ENCODE peak calls at places on chromosome 1, in four cellular contexts. S is A549, U is body of pancreas, A is upper lobe of left lung. N is an unnamed sample.

GRCh38 chr1:147504801-147505303 is 36.4 kb upstream of the BCL9 start:
- DNase-seq in U (no peak), S (no peak), A (no peak), N (no peak)

GRCh38 chr1:118504867-118505266 is 319.8 kb upstream of the SPAG17 start:
- DNase-seq in U (peak; percentile 35), A (peak; percentile 22), S (no peak), N (no peak)

GRCh38 chr1:162590686-162591085 is 29.2 kb downstream of the UAP1 start:
- DNase-seq in S (no peak), U (no peak), A (no peak), N (no peak)

GRCh38 chr1:218837051-218837450 is 336.6 kb upstream of the LYPLAL1 start:
- DNase-seq in S (no peak), U (no peak), A (no peak), N (no peak)

GRCh38 chr1:117641536-117641935 is 35.7 kb downstream of the TENT5C start:
- DNase-seq in S (no peak), A (no peak), U (no peak), N (no peak)

GRCh38 chr1:109261006-109261405 is 11.7 kb downstream of the CELSR2 start:
- DNase-seq in A (no peak), S (no peak), U (no peak), N (no peak)

GRCh38 chr1:147720557-147720956 is 39.8 kb downstream of the GJA5 start:
- DNase-seq in A (no peak), U (no peak), S (no peak), N (no peak)

GRCh38 chr1:220551001-220551400 is 23.1 kb downstream of the MARK1 start:
- DNase-seq in S (no peak), U (no peak), A (no peak), N (no peak)

GRCh38 chr1:200029035-200029623 is 1.6 kb downstream of the NR5A2 start:
- DNase-seq in A (no peak), S (peak; percentile 72), U (peak; percentile 82), N (peak; percentile 74)

GRCh38 chr1:18322353-18323032 is 158.2 kb upstream of the KLHDC7A start:
- DNase-seq in A (no peak), S (no peak), U (no peak), N (no peak)

GRCh38 chr1:201653238-201653637 is 114.3 kb downstream of the NAV1 start:
- DNase-seq in A (no peak), S (no peak), U (no peak), N (no peak)

GRCh38 chr1:156128749-156129682 is 14.5 kb downstream of the LMNA start:
- DNase-seq in A (no peak), U (no peak), S (no peak), N (no peak)

GRCh38 chr1:162069334-162070093 is at the start of gene NOS1AP:
- DNase-seq in A (peak; percentile 92), S (peak; percentile 63), U (peak; percentile 85), N (peak; percentile 92)

GRCh38 chr1:224380003-224380402 is 23.3 kb downstream of the CNIH4 start:
- DNase-seq in U (no peak), A (peak; percentile 41), S (no peak), N (no peak)

GRCh38 chr1:6519935-6520621 is 28.6 kb upstream of the PLEKHG5 start:
- DNase-seq in S (no peak), U (no peak), A (no peak), N (no peak)

GRCh38 chr1:166165661-166166399 is 971 bp downstream of the FAM78B start:
- DNase-seq in U (peak; percentile 27), A (no peak), S (peak; percentile 46), N (peak; percentile 56)

GRCh38 chr1:231931846-231932454 is 305.4 kb downstream of the DISC1 start:
- DNase-seq in U (no peak), S (peak; percentile 53), A (no peak), N (no peak)

GRCh38 chr1:156591432-156592157 is at the start of gene NAXE:
- DNase-seq in S (peak; percentile 57), A (peak; percentile 82), U (peak; percentile 75), N (peak; percentile 81)

GRCh38 chr1:211328084-211328694 is 1.6 kb downstream of the TRAF5 start:
- DNase-seq in S (no peak), U (peak; percentile 8), A (no peak), N (no peak)

GRCh38 chr1:210104103-210104502 is 128.5 kb upstream of the SERTAD4 start:
- DNase-seq in S (no peak), A (no peak), U (no peak), N (no peak)

GRCh38 chr1:169392406-169392805 is 24.4 kb downstream of the BLZF1 start:
- DNase-seq in A (no peak), S (no peak), U (no peak), N (no peak)

GRCh38 chr1:117657031-117657430 is 51.2 kb downstream of the TENT5C start:
- DNase-seq in S (peak; percentile 29), U (peak; percentile 69), A (no peak), N (no peak)

GRCh38 chr1:7469255-7469938 is 301.7 kb upstream of the VAMP3 start:
- DNase-seq in S (peak; percentile 21), A (no peak), U (peak; percentile 25), N (no peak)

GRCh38 chr1:170461362-170461761 is 70.6 kb upstream of the GORAB start:
- DNase-seq in A (no peak), S (no peak), U (no peak), N (no peak)

GRCh38 chr1:212542761-212543187 is 65.8 kb upstream of the ATF3 start:
- DNase-seq in S (no peak), U (no peak), A (no peak), N (no peak)

GRCh38 chr1:21270086-21270689 is 20.1 kb downstream of the ECE1 start:
- DNase-seq in U (peak; percentile 75), S (peak; percentile 75), A (peak; percentile 70), N (peak; percentile 66)

GRCh38 chr1:90768826-90769225 is 51.7 kb upstream of the BARHL2 start:
- DNase-seq in S (no peak), A (no peak), U (no peak), N (no peak)

GRCh38 chr1:79726911-79727310 is 720.4 kb upstream of the ADGRL4 start:
- DNase-seq in A (no peak), U (no peak), S (no peak), N (no peak)

GRCh38 chr1:20165522-20165951 is 20.4 kb upstream of the UBXN10 start:
- DNase-seq in U (no peak), A (no peak), S (peak; percentile 16), N (no peak)

GRCh38 chr1:193432979-193433587 is 246.7 kb upstream of the B3GALT2 start:
- DNase-seq in A (no peak), U (no peak), S (no peak), N (no peak)

GRCh38 chr1:59640851-59641250 is 173.9 kb upstream of the HOOK1 start:
- DNase-seq in U (no peak), S (no peak), A (no peak), N (no peak)

GRCh38 chr1:111725192-111725591 is 14.0 kb downstream of the INKA2 start:
- DNase-seq in U (no peak), S (no peak), A (no peak), N (no peak)

GRCh38 chr1:241730031-241730430 is 78.0 kb downstream of the WDR64 start:
- DNase-seq in A (no peak), U (no peak), S (peak; percentile 12), N (no peak)

GRCh38 chr1:201404722-201405483 is 5.8 kb upstream of the LAD1 start:
- DNase-seq in S (no peak), A (no peak), U (peak; percentile 48), N (no peak)

GRCh38 chr1:152533327-152533938 is 19.2 kb downstream of the CRCT1 start:
- DNase-seq in A (no peak), S (peak; percentile 76), U (peak; percentile 20), N (peak; percentile 31)

GRCh38 chr1:159510223-159510530 is 25.6 kb downstream of the OR10J5 start:
- DNase-seq in A (no peak), S (no peak), U (no peak), N (no peak)

GRCh38 chr1:98660941-98661543 is 479 bp upstream of the SNX7 start:
- DNase-seq in S (no peak), U (no peak), A (no peak), N (no peak)

GRCh38 chr1:1332031-1332755 is 1.1 kb downstream of the TAS1R3 start:
- DNase-seq in S (no peak), U (no peak), A (no peak), N (peak; percentile 69)
- TF ChIP-seq POLR2A in S (no peak), U (no peak), A (no peak), N (no peak)

GRCh38 chr1:66351913-66352312 is 182.0 kb upstream of the SGIP1 start:
- DNase-seq in A (no peak), S (no peak), U (no peak), N (no peak)
- H3K4me3 ChIP-seq in A (no peak overlapping the region), S (no peak overlapping the region), U (no peak overlapping the region), N (no peak overlapping the region)

DNA sequence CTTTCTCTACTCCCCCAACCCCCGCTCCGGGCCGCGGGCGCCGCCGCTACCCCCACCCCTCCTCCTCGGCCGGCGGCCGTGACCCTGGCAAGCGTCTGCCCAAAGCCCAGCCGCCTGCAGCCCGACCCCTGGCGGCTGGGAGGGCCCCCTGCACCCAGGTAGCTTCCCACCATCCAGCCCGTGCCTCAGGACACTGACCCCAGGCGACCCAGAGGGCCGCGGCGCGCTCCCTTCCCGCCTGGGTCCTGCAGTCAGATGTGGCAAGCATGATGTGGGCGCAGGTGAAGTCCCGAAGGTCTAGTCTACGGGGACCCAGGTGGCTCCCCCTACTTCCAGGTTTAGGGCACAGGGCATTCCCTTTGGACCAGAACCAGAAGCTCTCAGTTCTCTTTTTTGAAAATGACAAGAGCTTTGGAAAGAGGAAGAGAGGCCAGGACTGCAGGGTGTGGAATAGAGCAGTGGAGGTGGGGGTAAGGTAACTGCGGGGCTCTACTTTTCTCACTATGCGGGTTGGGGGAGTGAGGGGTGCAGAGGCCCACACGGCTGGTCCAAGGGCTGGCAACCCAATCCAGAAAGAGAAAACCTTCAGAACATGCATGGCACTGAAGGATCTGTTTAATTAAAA is at the start of gene DENND4B:
- DNase-seq in U (peak; percentile 84), A (peak; percentile 90), S (peak; percentile 83), N (peak; percentile 91)
- TF ChIP-seq POLR2A in U (no peak), A (no peak), S (no peak), N (no peak)

GRCh38 chr1:160740133-160740688 is 1.2 kb downstream of the SLAMF7 start:
- DNase-seq in U (no peak), S (no peak), A (no peak), N (no peak)

GRCh38 chr1:160743266-160743665 is 4.2 kb downstream of the SLAMF7 start:
- DNase-seq in U (no peak), S (no peak), A (no peak), N (no peak)

GRCh38 chr1:160741092-160741501 is 2.0 kb downstream of the SLAMF7 start:
- DNase-seq in S (no peak), A (no peak), U (no peak), N (no peak)

GRCh38 chr1:160742428-160743127 is 3.5 kb downstream of the SLAMF7 start:
- DNase-seq in S (no peak), A (no peak), U (no peak), N (no peak)

DNA sequence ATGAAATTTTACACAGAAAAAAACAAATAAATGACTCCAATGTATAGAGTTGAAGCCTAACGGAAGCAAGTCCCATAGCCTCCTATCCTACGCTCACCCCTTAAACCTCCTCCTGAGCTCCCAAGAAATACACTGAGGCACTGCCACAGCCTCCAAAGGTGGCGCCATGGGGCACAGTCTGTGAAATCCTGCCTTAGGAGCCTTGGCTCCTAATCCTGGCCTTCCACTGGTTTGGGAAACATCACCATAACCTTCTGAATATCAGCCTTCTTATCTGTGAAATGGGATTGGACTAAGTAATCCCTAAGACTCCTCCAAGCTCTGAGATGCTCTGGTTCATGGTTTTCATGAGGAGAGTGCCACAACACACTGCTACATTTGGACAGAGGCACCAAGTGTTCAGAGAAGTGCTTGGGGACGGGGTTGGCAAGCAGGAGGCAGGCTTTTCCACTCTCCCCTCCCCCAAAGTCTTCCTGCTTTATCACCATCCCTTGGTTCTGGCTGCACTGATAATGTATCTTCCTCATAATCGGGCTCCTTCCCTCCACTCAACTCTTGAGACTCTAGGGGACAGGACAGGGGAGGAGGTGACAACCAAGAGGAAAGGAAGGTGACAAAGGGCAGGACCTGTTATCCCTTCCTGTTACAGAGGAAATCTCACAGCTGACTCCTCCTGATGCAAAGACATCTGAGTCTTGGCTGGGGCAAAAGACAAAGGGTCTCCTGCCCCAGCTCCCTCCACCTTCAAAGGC is 2.7 kb downstream of the SLAMF7 start:
- DNase-seq in S (no peak), U (no peak), A (no peak), N (no peak)
- H3K4me3 ChIP-seq in S (no peak overlapping the region), U (no peak overlapping the region), A (no peak overlapping the region), N (no peak overlapping the region)